ENCODE peak calls at places on chromosomes 3 and 15, in ten cellular contexts. I is endothelial cell of umbilical vein; S is tibial artery; A is PC-9; E is psoas muscle; K is spleen; R is transverse colon; J is CD8-positive, alpha-beta T cell; C is PC-3; N is lower lobe of right lung. Y is an unnamed sample.
A peak's percentile ranks its signal among the peaks of the same experiment; 100 is the strongest.

GRCh38 chr3:36219398-36219797 is 160.9 kb upstream of the STAC start:
- DNase-seq in K (no peak), R (no peak), S (no peak), N (no peak), E (no peak), C (peak; percentile 49), J (no peak), A (no peak), I (no peak), Y (peak; percentile 14)

GRCh38 chr3:65078748-65079147 is 390.9 kb upstream of the ADAMTS9 start:
- DNase-seq in N (no peak), K (no peak), J (no peak), A (no peak), E (no peak), I (no peak), R (no peak), C (no peak), S (no peak), Y (no peak)

GRCh38 chr3:21447471-21448205 is 303.4 kb downstream of the ZNF385D start:
- DNase-seq in N (no peak), J (no peak), K (no peak), R (no peak), C (no peak), S (no peak), E (no peak), I (no peak), A (no peak), Y (no peak)

GRCh38 chr3:174436367-174436766 is 422.8 kb upstream of the NAALADL2 start:
- DNase-seq in A (no peak), J (no peak), R (no peak), S (no peak), I (no peak), N (no peak), K (no peak), C (no peak), E (no peak), Y (no peak)

GRCh38 chr3:197499427-197499826 is 56.3 kb downstream of the BDH1 start:
- DNase-seq in A (peak; percentile 75), R (peak; percentile 75), S (no peak), I (no peak), E (no peak), N (no peak), C (peak; percentile 96), J (no peak), K (no peak), Y (peak; percentile 87)

GRCh38 chr15:31438601-31439265 is 112.1 kb downstream of the KLF13 start:
- DNase-seq in A (no peak), E (no peak), C (no peak), S (no peak), R (no peak), K (no peak), N (peak; percentile 82), J (no peak), I (no peak), Y (no peak)

GRCh38 chr3:136838641-136839555 is 20.0 kb downstream of the SLC35G2 start:
- DNase-seq in C (peak; percentile 30), A (no peak), N (no peak), S (no peak), I (peak; percentile 88), R (no peak), J (no peak), E (no peak), K (no peak), Y (peak; percentile 53)

GRCh38 chr15:61383421-61383820 is 154.3 kb upstream of the RORA start:
- DNase-seq in K (no peak), J (no peak), A (no peak), I (no peak), N (no peak), E (no peak), C (no peak), R (no peak), S (no peak), Y (peak; percentile 2)

GRCh38 chr3:16504242-16504641 is 9.3 kb downstream of the RFTN1 start:
- DNase-seq in S (no peak), R (no peak), J (no peak), E (no peak), N (no peak), A (no peak), C (no peak), K (no peak), I (no peak), Y (no peak)

GRCh38 chr3:129524081-129524480 is 4.4 kb upstream of the RHO start:
- DNase-seq in A (no peak), K (no peak), S (no peak), R (no peak), J (no peak), E (no peak), C (no peak), I (no peak), N (no peak), Y (no peak)

GRCh38 chr3:62368705-62369475 is 4.5 kb downstream of the FEZF2 start:
- DNase-seq in A (no peak), S (no peak), C (no peak), K (no peak), J (no peak), R (no peak), N (no peak), I (no peak), E (no peak), Y (no peak)

GRCh38 chr15:40256642-40257235 is 17.9 kb downstream of the PAK6 start:
- DNase-seq in R (no peak), N (no peak), A (no peak), C (no peak), S (no peak), J (no peak), E (no peak), K (no peak), I (no peak), Y (no peak)

DNA sequence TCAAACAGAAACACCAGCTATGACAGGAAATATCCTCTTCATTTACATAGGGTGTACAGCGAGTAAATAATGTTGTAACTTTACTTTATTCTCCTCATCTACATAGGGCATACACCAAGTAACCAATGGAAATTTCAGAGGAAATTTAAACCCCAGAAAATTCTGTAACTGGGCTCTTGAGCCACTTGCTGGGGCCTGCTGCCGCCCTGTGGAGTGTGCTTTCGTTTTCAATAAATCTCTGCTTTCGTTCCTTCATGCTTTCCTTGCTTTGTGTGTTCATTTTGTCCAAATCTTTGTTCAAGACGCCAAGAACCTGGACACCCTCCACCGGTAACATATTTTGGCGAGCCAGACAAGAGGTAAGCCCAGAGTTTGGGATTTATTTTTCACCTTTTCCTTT is 990.4 kb upstream of the CADM2 start:
- DNase-seq in S (no peak), E (no peak), R (no peak), A (no peak), N (no peak), I (no peak), C (peak; percentile 7), J (no peak), K (no peak), Y (no peak)
- TF ChIP-seq CTCF in S (no peak), E (no peak), R (no peak), A (no peak), N (no peak), I (no peak), C (no peak), J (no peak), K (no peak), Y (peak; percentile 37)

GRCh38 chr15:73647259-73648026 is 14.3 kb upstream of the NPTN start:
- DNase-seq in J (no peak), C (peak; percentile 91), E (no peak), R (no peak), A (peak; percentile 72), K (no peak), S (no peak), N (no peak), I (no peak), Y (peak; percentile 88)
- H3K27me3 ChIP-seq in J (no peaks in the 10 kb centered on the region), C (no peaks in the 10 kb centered on the region), E (peaks cover 11% of the 10 kb centered on the region), R (no peaks in the 10 kb centered on the region), A (no peaks in the 10 kb centered on the region), K (peaks cover 3% of the 10 kb centered on the region), S (no peaks in the 10 kb centered on the region), N (no peaks in the 10 kb centered on the region), I (peaks cover 3% of the 10 kb centered on the region), Y (no peaks in the 10 kb centered on the region)

GRCh38 chr3:89372456-89372855 is 265.0 kb downstream of the EPHA3 start:
- DNase-seq in A (no peak), I (no peak), J (no peak), R (no peak), S (no peak), C (peak; percentile 57), E (no peak), N (no peak), K (no peak), Y (peak; percentile 51)

GRCh38 chr3:89368846-89369245 is 261.4 kb downstream of the EPHA3 start:
- DNase-seq in S (no peak), C (peak; percentile 35), E (no peak), N (no peak), I (no peak), R (no peak), K (no peak), J (no peak), A (no peak), Y (no peak)

GRCh38 chr3:89364309-89364708 is 256.9 kb downstream of the EPHA3 start:
- DNase-seq in N (no peak), C (no peak), A (no peak), K (no peak), S (no peak), E (no peak), I (no peak), J (no peak), R (no peak), Y (no peak)

DNA sequence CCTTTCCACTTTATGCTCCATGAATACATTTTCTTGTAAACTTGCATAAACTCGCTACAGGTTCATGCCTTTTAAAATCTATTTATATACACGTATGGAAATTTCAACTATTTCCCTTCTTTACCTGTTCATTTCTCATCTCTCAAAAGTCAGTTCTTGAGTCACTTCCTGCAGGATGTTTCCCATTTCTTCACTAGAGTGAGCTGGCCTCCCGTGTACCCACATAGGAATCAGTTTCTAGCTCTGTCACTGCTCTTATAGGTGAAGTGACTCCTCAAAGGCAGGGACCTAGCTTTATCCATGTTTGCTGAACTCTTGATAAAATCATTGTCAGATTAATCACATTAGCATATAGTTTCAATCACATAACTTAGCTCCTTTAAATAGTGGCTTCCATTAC is 259.7 kb downstream of the EPHA3 start:
- DNase-seq in N (no peak), J (no peak), S (no peak), E (no peak), R (no peak), K (no peak), C (peak; percentile 36), I (no peak), A (no peak), Y (no peak)
- H3K27ac ChIP-seq in N (no peak overlapping the region), J (no peak overlapping the region), S (no peak overlapping the region), E (no peak overlapping the region), R (no peak overlapping the region), K (no peak overlapping the region), C (no peak overlapping the region), I (no peak overlapping the region), A (no peak overlapping the region), Y (no peak overlapping the region)

DNA sequence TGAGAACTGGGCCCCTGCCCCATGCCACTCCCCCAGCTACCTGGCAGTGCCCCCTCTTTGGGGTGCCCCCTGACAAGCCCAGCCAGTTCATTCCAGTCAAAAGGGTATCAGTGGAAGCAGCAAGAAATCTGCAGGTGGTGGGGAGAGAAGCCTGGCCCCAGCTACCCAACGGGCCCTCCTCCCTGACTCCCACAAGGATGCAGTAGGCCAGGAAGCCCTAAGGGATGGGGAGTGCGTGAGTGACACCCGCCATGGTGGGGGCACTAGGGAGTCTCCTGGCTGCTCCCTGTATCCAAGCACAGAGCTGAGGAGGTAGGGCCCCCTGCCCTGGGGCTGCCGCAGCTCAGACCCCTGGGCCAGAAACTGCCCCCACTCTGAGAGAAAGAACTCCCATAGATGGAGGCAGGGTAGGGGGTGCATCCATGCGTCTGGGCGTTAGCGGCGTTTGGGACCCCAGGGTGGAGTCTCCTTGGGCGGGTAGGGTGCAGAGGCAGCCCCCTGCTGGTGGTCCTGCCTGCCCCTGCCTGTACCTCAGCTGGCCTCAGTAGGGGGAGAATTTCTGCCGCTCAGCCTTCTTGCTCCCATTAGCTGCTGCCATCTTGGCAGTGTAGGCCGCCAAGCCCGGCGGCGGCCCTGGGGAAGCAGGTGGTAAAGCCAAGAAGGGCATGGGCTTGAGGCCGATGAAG is 2.5 kb downstream of the GPR62 start:
- DNase-seq in J (no peak), A (no peak), E (no peak), I (no peak), K (no peak), R (no peak), S (no peak), C (no peak), N (no peak), Y (no peak)
- TF ChIP-seq CTCF in J (no peak), A (no peak), E (no peak), I (no peak), K (no peak), R (no peak), S (no peak), C (no peak), N (no peak), Y (no peak)